ENCODE peak calls at places on chromosome 22, in four cellular contexts. X is neural progenitor cell, S is OCI-LY7, K is IMR-90. E is an unnamed sample.

GRCh38 chr22:21761086-21761485 is 25.5 kb upstream of the YPEL1 start:
- DNase-seq in X (no peak), S (no peak), K (peak; percentile 88), E (no peak)

GRCh38 chr22:21642584-21643448 is 714 bp downstream of the SDF2L1 start:
- DNase-seq in X (peak; percentile 85), S (peak; percentile 84), K (peak; percentile 44), E (no peak)

GRCh38 chr22:46578824-46579561 is 41.2 kb upstream of the GRAMD4 start:
- DNase-seq in X (peak; percentile 37), S (no peak), K (peak; percentile 40), E (no peak)

GRCh38 chr22:21780259-21780658 is 44.7 kb upstream of the YPEL1 start:
- DNase-seq in X (no peak), S (no peak), K (no peak), E (no peak)

GRCh38 chr22:22246706-22247105 is 2.1 kb downstream of the VPREB1 start:
- DNase-seq in X (no peak), S (no peak), K (no peak), E (no peak)

GRCh38 chr22:29080061-29080975 is 7.5 kb downstream of the KREMEN1 start:
- DNase-seq in X (no peak), S (no peak), K (no peak), E (no peak)

GRCh38 chr22:22425783-22426624 is 82.5 kb downstream of the ZNF280B start:
- DNase-seq in X (no peak), S (no peak), K (no peak), E (no peak)

GRCh38 chr22:39917776-39918493 is 17.1 kb downstream of the GRAP2 start:
- DNase-seq in X (no peak), S (no peak), K (no peak), E (no peak)

GRCh38 chr22:20545681-20546521 is 38.5 kb downstream of the MED15 start:
- DNase-seq in X (no peak), S (no peak), K (no peak), E (peak; percentile 30)

GRCh38 chr22:32531955-32532818 is 57.6 kb downstream of the FBXO7 start:
- DNase-seq in X (peak; percentile 63), S (no peak), K (peak; percentile 93), E (no peak)

GRCh38 chr22:38762607-38763006 is 6.8 kb upstream of the SUN2 start:
- DNase-seq in X (no peak), S (no peak), K (no peak), E (no peak)

GRCh38 chr22:46576556-46577351 is 39.3 kb upstream of the CELSR1 start:
- DNase-seq in X (peak; percentile 85), S (peak; percentile 69), K (peak; percentile 35), E (no peak)

GRCh38 chr22:30565341-30565740 is 9.1 kb downstream of the GAL3ST1 start:
- DNase-seq in X (no peak), S (no peak), K (peak; percentile 16), E (no peak)

GRCh38 chr22:22119003-22119402 is 125.6 kb upstream of the VPREB1 start:
- DNase-seq in X (no peak), S (no peak), K (no peak), E (no peak)

GRCh38 chr22:46238541-46238940 is 11.6 kb downstream of the CDPF1 start:
- DNase-seq in X (no peak), S (no peak), K (no peak), E (peak; percentile 21)

GRCh38 chr22:25027959-25028840 is 75.7 kb downstream of the KIAA1671 start:
- DNase-seq in X (peak; percentile 78), S (no peak), K (no peak), E (peak; percentile 20)

GRCh38 chr22:24894220-24894975 is 52.1 kb downstream of the LHFPL7 start:
- DNase-seq in X (no peak), S (no peak), K (peak; percentile 68), E (no peak)

GRCh38 chr22:23815781-23816551 is 22.8 kb downstream of the DERL3 start:
- DNase-seq in X (no peak), S (no peak), K (no peak), E (no peak)

GRCh38 chr22:20786536-20786979 is 12.6 kb downstream of the SERPIND1 start:
- DNase-seq in X (no peak), S (no peak), K (no peak), E (no peak)

GRCh38 chr22:23270212-23270733 is 90.0 kb downstream of the BCR start:
- DNase-seq in X (peak; percentile 34), S (peak; percentile 64), K (peak; percentile 7), E (peak; percentile 61)

GRCh38 chr22:17706451-17706900 is 67.8 kb downstream of the BID start:
- DNase-seq in X (no peak), S (peak; percentile 55), K (peak; percentile 93), E (no peak)

GRCh38 chr22:27377901-27378300 is 423.7 kb downstream of the MN1 start:
- DNase-seq in X (no peak), S (peak; percentile 21), K (no peak), E (no peak)

GRCh38 chr22:42369250-42370041 is 62.8 kb downstream of the NFAM1 start:
- DNase-seq in X (peak; percentile 97), S (peak; percentile 94), K (peak; percentile 85), E (peak; percentile 84)

GRCh38 chr22:47082505-47082904 is 320.1 kb downstream of the TBC1D22A start:
- DNase-seq in X (no peak), S (no peak), K (no peak), E (no peak)

GRCh38 chr22:19984851-19985811 is 31.5 kb downstream of the ARVCF start:
- DNase-seq in X (no peak), S (no peak), K (no peak), E (no peak)

GRCh38 chr22:22721681-22722309 is 77.4 kb downstream of the GGTLC2 start:
- DNase-seq in X (no peak), S (no peak), K (peak; percentile 83), E (peak; percentile 75)

GRCh38 chr22:20561882-20562281 is 54.5 kb downstream of the MED15 start:
- DNase-seq in X (no peak), S (no peak), K (no peak), E (no peak)

GRCh38 chr22:35995772-35996171 is 32.9 kb downstream of the RBFOX2 start:
- DNase-seq in X (no peak), S (no peak), K (peak; percentile 99), E (no peak)
- H3K27ac ChIP-seq in X (no peak overlapping the region), S (no peak overlapping the region), K (peak overlapping the region; percentile 93), E (no peak overlapping the region)

GRCh38 chr22:37340331-37341262 is 58.3 kb downstream of the CYTH4 start:
- DNase-seq in X (peak; percentile 58), S (no peak), K (no peak), E (no peak)

GRCh38 chr22:37337204-37337943 is 55.1 kb downstream of the CYTH4 start:
- DNase-seq in X (no peak), S (no peak), K (peak; percentile 55), E (no peak)

GRCh38 chr22:37335819-37336199 is 53.5 kb downstream of the CYTH4 start:
- DNase-seq in X (peak; percentile 51), S (no peak), K (no peak), E (no peak)

GRCh38 chr22:37336474-37337028 is 54.2 kb downstream of the CYTH4 start:
- DNase-seq in X (no peak), S (no peak), K (no peak), E (no peak)

GRCh38 chr22:37338539-37339246 is 56.4 kb downstream of the CYTH4 start:
- DNase-seq in X (no peak), S (no peak), K (no peak), E (no peak)
- H3K27ac ChIP-seq in X (no peak overlapping the region), S (no peak overlapping the region), K (no peak overlapping the region), E (no peak overlapping the region)

DNA sequence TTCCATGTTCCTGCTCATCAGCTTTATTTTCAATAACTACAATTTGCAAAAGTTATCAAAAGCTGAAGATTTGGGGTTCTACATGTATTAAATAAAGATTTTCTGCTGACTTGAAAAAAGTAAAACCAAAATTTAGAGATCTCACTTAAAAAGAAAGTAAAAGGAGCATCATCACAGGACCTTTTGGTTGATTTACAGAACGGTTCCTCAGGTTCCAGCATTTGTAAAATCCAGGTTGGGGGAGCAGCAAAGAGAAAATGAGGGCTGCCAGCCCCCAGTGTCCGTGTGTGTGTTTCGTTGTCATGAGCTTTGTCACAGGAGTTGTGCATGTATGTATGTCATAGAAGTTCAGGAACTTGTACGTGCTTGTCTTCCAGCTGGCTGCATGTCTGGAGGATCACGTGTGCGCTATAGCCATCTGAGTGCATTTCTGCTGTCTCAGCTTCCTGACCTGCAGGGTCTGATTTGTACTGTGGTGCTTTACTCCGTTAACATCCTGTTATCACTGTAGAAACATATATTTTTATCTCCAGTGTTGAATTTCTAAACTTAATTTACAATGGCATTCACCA is 15.8 kb downstream of the MOV10L1 start:
- DNase-seq in X (no peak), S (peak; percentile 81), K (peak; percentile 64), E (no peak)
- H3K27ac ChIP-seq in X (no peak overlapping the region), S (peak overlapping the region; percentile 51), K (peak overlapping the region; percentile 22), E (no peak overlapping the region)

GRCh38 chr22:40920526-40920925 is 30.7 kb upstream of the RBX1 start:
- DNase-seq in X (no peak), S (no peak), K (peak; percentile 6), E (no peak)
- H3K27ac ChIP-seq in X (no peak overlapping the region), S (no peak overlapping the region), K (no peak overlapping the region), E (no peak overlapping the region)

GRCh38 chr22:45083659-45084305 is 74.0 kb upstream of the PHF21B start:
- DNase-seq in X (no peak), S (no peak), K (peak; percentile 81), E (no peak)
- H3K27ac ChIP-seq in X (no peak overlapping the region), S (no peak overlapping the region), K (no peak overlapping the region), E (peak overlapping the region; percentile 65)

DNA sequence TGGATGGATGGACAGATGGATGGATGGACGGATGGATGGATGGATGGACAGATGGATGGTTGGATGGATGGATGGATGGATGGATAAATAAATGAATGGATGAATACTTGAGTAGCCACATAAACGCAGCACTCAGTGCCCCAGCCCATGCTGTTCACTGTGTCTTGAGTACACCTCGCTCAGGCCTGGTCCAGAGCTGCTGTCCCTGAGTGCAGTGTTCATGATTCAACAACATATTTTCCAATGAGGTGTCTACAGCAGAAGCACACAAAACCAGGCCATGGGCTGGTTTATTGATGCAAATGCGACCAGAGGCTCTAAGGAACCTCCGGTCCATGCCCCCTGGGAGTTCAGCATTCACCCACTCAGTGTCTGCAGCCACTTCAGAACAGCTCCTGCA is 584.3 kb downstream of the BRD1 start:
- DNase-seq in X (no peak), S (no peak), K (no peak), E (no peak)
- H3K27ac ChIP-seq in X (no peak overlapping the region), S (no peak overlapping the region), K (no peak overlapping the region), E (no peak overlapping the region)

E was measured in caudate nucleus.